ENCODE peak calls at places on chromosomes 13 and 19, in eight cellular contexts. P is HT1080, C is RWPE2, Y is RPMI7951, K is ovary, B is lower lobe of right lung, X is KBM-7, Q is iris pigment epithelial cell. Z is an unnamed sample.

GRCh38 chr19:49890349-49891311 is 6.1 kb downstream of the IL4I1 start:
- DNase-seq in B (peak), P (no peak), K (peak), Y (peak), Q (no peak), X (no peak), C (peak), Z (no peak)

GRCh38 chr13:112722433-112723250 is 32.8 kb downstream of the ATP11A start:
- DNase-seq in P (peak), Q (peak), Y (peak), K (peak), X (no peak), B (peak), C (peak), Z (peak)

GRCh38 chr19:49104229-49104864 is 9.8 kb upstream of the LIN7B start:
- DNase-seq in Q (no peak), K (no peak), Y (no peak), X (no peak), C (no peak), P (no peak), B (no peak), Z (no peak)

GRCh38 chr19:55688422-55689218 is 13.6 kb downstream of the EPN1 start:
- DNase-seq in Y (no peak), C (peak), X (no peak), K (peak), Q (no peak), P (no peak), B (peak), Z (no peak)

GRCh38 chr19:47063874-47064273 is 15.4 kb upstream of the TMEM160 start:
- DNase-seq in P (no peak), C (no peak), Y (no peak), B (no peak), K (no peak), X (no peak), Q (no peak), Z (no peak)

GRCh38 chr19:55005684-55006488 is 32.2 kb downstream of the GP6 start:
- DNase-seq in Y (peak), K (no peak), Q (peak), B (no peak), C (no peak), X (peak), P (peak), Z (peak)

GRCh38 chr19:53157601-53158000 is 1.3 kb downstream of the ZNF347 start:
- DNase-seq in K (no peak), Y (peak), C (no peak), Q (peak), B (no peak), P (no peak), X (no peak), Z (no peak)

GRCh38 chr13:35891973-35892441 is 239.2 kb downstream of the DCLK1 start:
- DNase-seq in B (no peak), P (peak), C (no peak), K (no peak), Q (peak), Y (peak), X (no peak), Z (peak)

GRCh38 chr19:46040125-46040524 is 677 bp downstream of the IGFL4 start:
- DNase-seq in K (no peak), C (no peak), Y (no peak), B (no peak), Q (no peak), P (no peak), X (no peak), Z (no peak)

GRCh38 chr13:83065136-83065535 is 817.1 kb downstream of the SLITRK1 start:
- DNase-seq in P (peak), Q (peak), K (peak), C (no peak), B (no peak), Y (peak), X (no peak), Z (peak)

GRCh38 chr13:20131057-20131832 is 29.6 kb downstream of the GJA3 start:
- DNase-seq in C (no peak), K (no peak), X (peak), Q (no peak), B (no peak), P (no peak), Y (no peak), Z (no peak)

GRCh38 chr13:34246511-34246910 is 428.6 kb downstream of the RFC3 start:
- DNase-seq in X (no peak), K (no peak), Q (peak), C (no peak), B (no peak), Y (peak), P (peak), Z (peak)